ENCODE peak calls at places on chromosomes 2 and 18, in seven cellular contexts. One of them, this sample, is unnamed.

GRCh38 chr2:239344857-239345216 is 56.0 kb downstream of the HDAC4 start:
- DNase-seq in BJ: no peak
- DNase-seq in HS-5: no peak
- DNase-seq in neural crest cell: no peak
- DNase-seq in right cardiac atrium: no peak
- DNase-seq in G401: no peak
- DNase-seq in nephron progenitor cell: no peak
- DNase-seq in this sample: no peak

GRCh38 chr18:75455249-75456183 is 28.0 kb upstream of the SMIM21 start:
- DNase-seq in nephron progenitor cell: peak; percentile 77
- DNase-seq in G401: no peak
- DNase-seq in neural crest cell: peak; percentile 32
- DNase-seq in BJ: no peak
- DNase-seq in right cardiac atrium: peak; percentile 71
- DNase-seq in HS-5: no peak
- DNase-seq in this sample: no peak

GRCh38 chr2:176500921-176501320 is 231.7 kb downstream of the MTX2 start:
- DNase-seq in right cardiac atrium: no peak
- DNase-seq in neural crest cell: no peak
- DNase-seq in G401: no peak
- DNase-seq in HS-5: no peak
- DNase-seq in BJ: peak; percentile 67
- DNase-seq in nephron progenitor cell: no peak
- DNase-seq in this sample: no peak

GRCh38 chr2:48844418-48845155 is 89.1 kb upstream of the LHCGR start:
- DNase-seq in HS-5: peak; percentile 56
- DNase-seq in right cardiac atrium: no peak
- DNase-seq in BJ: no peak
- DNase-seq in nephron progenitor cell: no peak
- DNase-seq in neural crest cell: no peak
- DNase-seq in G401: no peak
- DNase-seq in this sample: no peak

GRCh38 chr2:219433666-219434467 is 776 bp upstream of the SPEG start:
- DNase-seq in nephron progenitor cell: no peak
- DNase-seq in HS-5: no peak
- DNase-seq in right cardiac atrium: no peak
- DNase-seq in G401: peak; percentile 37
- DNase-seq in neural crest cell: no peak
- DNase-seq in BJ: no peak
- DNase-seq in this sample: no peak

GRCh38 chr2:112784199-112785189 is at the start of gene IL1A:
- DNase-seq in G401: no peak
- DNase-seq in neural crest cell: no peak
- DNase-seq in right cardiac atrium: no peak
- DNase-seq in BJ: no peak
- DNase-seq in nephron progenitor cell: no peak
- DNase-seq in HS-5: peak; percentile 69
- DNase-seq in this sample: no peak

GRCh38 chr18:62939433-62939832 is 224.1 kb downstream of the PHLPP1 start:
- DNase-seq in neural crest cell: no peak
- DNase-seq in G401: no peak
- DNase-seq in right cardiac atrium: no peak
- DNase-seq in nephron progenitor cell: no peak
- DNase-seq in BJ: no peak
- DNase-seq in HS-5: no peak
- DNase-seq in this sample: no peak

GRCh38 chr2:209661286-209661685 is 110.3 kb upstream of the UNC80 start:
- DNase-seq in nephron progenitor cell: peak; percentile 5
- DNase-seq in BJ: no peak
- DNase-seq in neural crest cell: peak; percentile 47
- DNase-seq in G401: peak; percentile 95
- DNase-seq in right cardiac atrium: no peak
- DNase-seq in HS-5: no peak
- DNase-seq in this sample: no peak

GRCh38 chr2:53315170-53315569 is 452.4 kb upstream of the CHAC2 start:
- DNase-seq in nephron progenitor cell: no peak
- DNase-seq in right cardiac atrium: no peak
- DNase-seq in neural crest cell: no peak
- DNase-seq in HS-5: no peak
- DNase-seq in BJ: no peak
- DNase-seq in G401: no peak
- DNase-seq in this sample: no peak

GRCh38 chr2:169452080-169452479 is 27.2 kb upstream of the BBS5 start:
- DNase-seq in right cardiac atrium: no peak
- DNase-seq in nephron progenitor cell: no peak
- DNase-seq in BJ: no peak
- DNase-seq in HS-5: peak; percentile 14
- DNase-seq in neural crest cell: no peak
- DNase-seq in G401: peak; percentile 20
- DNase-seq in this sample: no peak

GRCh38 chr2:228522276-228522675 is 340.8 kb upstream of the SPHKAP start:
- DNase-seq in right cardiac atrium: no peak
- DNase-seq in HS-5: no peak
- DNase-seq in G401: no peak
- DNase-seq in nephron progenitor cell: no peak
- DNase-seq in neural crest cell: no peak
- DNase-seq in BJ: no peak
- DNase-seq in this sample: no peak

GRCh38 chr2:178237488-178238143 is 43.3 kb downstream of the OSBPL6 start:
- DNase-seq in nephron progenitor cell: no peak
- DNase-seq in right cardiac atrium: no peak
- DNase-seq in G401: no peak
- DNase-seq in neural crest cell: no peak
- DNase-seq in BJ: no peak
- DNase-seq in HS-5: no peak
- DNase-seq in this sample: no peak

GRCh38 chr2:24768013-24768412 is 25.2 kb downstream of the PTRHD1 start:
- DNase-seq in right cardiac atrium: no peak
- DNase-seq in BJ: no peak
- DNase-seq in G401: no peak
- DNase-seq in HS-5: no peak
- DNase-seq in nephron progenitor cell: no peak
- DNase-seq in neural crest cell: no peak
- DNase-seq in this sample: peak; percentile 24

GRCh38 chr2:237177986-237178385 is 92.3 kb downstream of the COPS8 start:
- DNase-seq in BJ: no peak
- DNase-seq in nephron progenitor cell: no peak
- DNase-seq in right cardiac atrium: no peak
- DNase-seq in G401: no peak
- DNase-seq in HS-5: no peak
- DNase-seq in neural crest cell: no peak
- DNase-seq in this sample: no peak

GRCh38 chr2:20424300-20425290 is 22.3 kb upstream of the RHOB start:
- DNase-seq in neural crest cell: no peak
- DNase-seq in G401: no peak
- DNase-seq in right cardiac atrium: peak; percentile 79
- DNase-seq in BJ: peak; percentile 73
- DNase-seq in nephron progenitor cell: no peak
- DNase-seq in HS-5: peak; percentile 73
- DNase-seq in this sample: no peak

GRCh38 chr2:65128297-65129190 is 1.4 kb downstream of the RAB1A start:
- DNase-seq in BJ: peak; percentile 30
- DNase-seq in right cardiac atrium: no peak
- DNase-seq in nephron progenitor cell: no peak
- DNase-seq in neural crest cell: no peak
- DNase-seq in HS-5: peak; percentile 29
- DNase-seq in G401: no peak
- DNase-seq in this sample: peak; percentile 42

GRCh38 chr2:160989778-160990177 is 170.4 kb upstream of the TANK start:
- DNase-seq in neural crest cell: no peak
- DNase-seq in BJ: no peak
- DNase-seq in nephron progenitor cell: no peak
- DNase-seq in right cardiac atrium: no peak
- DNase-seq in HS-5: no peak
- DNase-seq in G401: no peak
- DNase-seq in this sample: no peak

GRCh38 chr2:181998045-181998444 is 12.4 kb downstream of the PPP1R1C start:
- DNase-seq in neural crest cell: no peak
- DNase-seq in HS-5: no peak
- DNase-seq in G401: no peak
- DNase-seq in right cardiac atrium: no peak
- DNase-seq in BJ: no peak
- DNase-seq in nephron progenitor cell: no peak
- DNase-seq in this sample: no peak

GRCh38 chr18:12257996-12258718 is 4.0 kb downstream of the CIDEA start:
- DNase-seq in BJ: no peak
- DNase-seq in nephron progenitor cell: no peak
- DNase-seq in right cardiac atrium: no peak
- DNase-seq in G401: no peak
- DNase-seq in neural crest cell: no peak
- DNase-seq in HS-5: no peak
- DNase-seq in this sample: no peak

GRCh38 chr2:101722878-101723277 is 25.4 kb downstream of the MAP4K4 start:
- DNase-seq in G401: no peak
- DNase-seq in HS-5: no peak
- DNase-seq in right cardiac atrium: no peak
- DNase-seq in neural crest cell: no peak
- DNase-seq in nephron progenitor cell: no peak
- DNase-seq in BJ: no peak
- DNase-seq in this sample: no peak

GRCh38 chr18:45227004-45227403 is 388.3 kb upstream of the SLC14A2 start:
- DNase-seq in neural crest cell: no peak
- DNase-seq in HS-5: no peak
- DNase-seq in G401: no peak
- DNase-seq in BJ: no peak
- DNase-seq in nephron progenitor cell: no peak
- DNase-seq in right cardiac atrium: no peak
- DNase-seq in this sample: no peak

GRCh38 chr2:227828385-227828990 is 14.8 kb downstream of the CCL20 start:
- DNase-seq in nephron progenitor cell: no peak
- DNase-seq in neural crest cell: no peak
- DNase-seq in G401: no peak
- DNase-seq in HS-5: no peak
- DNase-seq in BJ: no peak
- DNase-seq in right cardiac atrium: no peak
- DNase-seq in this sample: no peak

GRCh38 chr2:192886636-192887035 is 691.9 kb upstream of the TMEFF2 start:
- DNase-seq in right cardiac atrium: no peak
- DNase-seq in HS-5: no peak
- DNase-seq in neural crest cell: no peak
- DNase-seq in G401: no peak
- DNase-seq in BJ: no peak
- DNase-seq in nephron progenitor cell: no peak
- DNase-seq in this sample: no peak

GRCh38 chr2:29064746-29065478 is 9.4 kb downstream of the PCARE start:
- DNase-seq in G401: peak; percentile 9
- DNase-seq in right cardiac atrium: no peak
- DNase-seq in nephron progenitor cell: no peak
- DNase-seq in BJ: no peak
- DNase-seq in neural crest cell: no peak
- DNase-seq in HS-5: no peak
- DNase-seq in this sample: no peak

GRCh38 chr2:229335877-229336346 is 64.8 kb upstream of the PID1 start:
- DNase-seq in G401: no peak
- DNase-seq in right cardiac atrium: peak; percentile 62
- DNase-seq in BJ: no peak
- DNase-seq in neural crest cell: no peak
- DNase-seq in nephron progenitor cell: no peak
- DNase-seq in HS-5: no peak
- DNase-seq in this sample: no peak

GRCh38 chr18:37019157-37019571 is 190.2 kb downstream of the KIAA1328 start:
- DNase-seq in neural crest cell: no peak
- DNase-seq in right cardiac atrium: no peak
- DNase-seq in BJ: no peak
- DNase-seq in HS-5: no peak
- DNase-seq in nephron progenitor cell: no peak
- DNase-seq in G401: no peak
- DNase-seq in this sample: no peak

GRCh38 chr2:112588611-112589045 is 4.2 kb downstream of the CHCHD5 start:
- DNase-seq in BJ: no peak
- DNase-seq in right cardiac atrium: no peak
- DNase-seq in neural crest cell: no peak
- DNase-seq in G401: peak; percentile 96
- DNase-seq in HS-5: no peak
- DNase-seq in nephron progenitor cell: no peak
- DNase-seq in this sample: peak; percentile 30

GRCh38 chr2:216318470-216318869 is 53.8 kb downstream of the MARCHF4 start:
- DNase-seq in neural crest cell: no peak
- DNase-seq in right cardiac atrium: no peak
- DNase-seq in G401: no peak
- DNase-seq in HS-5: no peak
- DNase-seq in BJ: no peak
- DNase-seq in nephron progenitor cell: no peak
- DNase-seq in this sample: no peak

GRCh38 chr2:152283392-152283791 is 51.6 kb upstream of the FMNL2 start:
- DNase-seq in G401: no peak
- DNase-seq in HS-5: no peak
- DNase-seq in BJ: no peak
- DNase-seq in neural crest cell: no peak
- DNase-seq in right cardiac atrium: no peak
- DNase-seq in nephron progenitor cell: no peak
- DNase-seq in this sample: no peak

GRCh38 chr2:195899226-195899625 is 169.4 kb downstream of the DNAH7 start:
- DNase-seq in G401: no peak
- DNase-seq in neural crest cell: no peak
- DNase-seq in HS-5: no peak
- DNase-seq in right cardiac atrium: no peak
- DNase-seq in nephron progenitor cell: no peak
- DNase-seq in BJ: peak; percentile 4
- DNase-seq in this sample: no peak